ENCODE peak calls at places on chromosomes 1 and 21, in seven cellular contexts. K is iPS-NIHi11, A is fibroblast of lung, I is esophagus muscularis mucosa, C is neuronal stem cell, Q is GM03348, M is iris pigment epithelial cell. E is an unnamed sample.

GRCh38 chr1:227429447-227430359 is 111.4 kb upstream of the CDC42BPA start:
- DNase-seq in M (peak), I (no peak), K (no peak), C (no peak), A (peak), Q (peak), E (peak)

GRCh38 chr1:196372896-196373536 is 235.2 kb downstream of the KCNT2 start:
- DNase-seq in M (peak), I (no peak), A (peak), C (peak), K (peak), Q (peak), E (no peak)

GRCh38 chr1:204417231-204417997 is 5.8 kb upstream of the PPP1R15B start:
- DNase-seq in I (no peak), Q (peak), M (peak), K (peak), C (no peak), A (peak), E (peak)

GRCh38 chr1:88935522-88936222 is 44.3 kb upstream of the GTF2B start:
- DNase-seq in K (peak), M (peak), A (peak), C (peak), I (no peak), Q (peak), E (no peak)

GRCh38 chr1:91816055-91816454 is 69.9 kb downstream of the TGFBR3 start:
- DNase-seq in I (no peak), A (no peak), C (no peak), Q (no peak), K (no peak), M (no peak), E (no peak)

GRCh38 chr1:225435957-225436392 is 8.1 kb upstream of the LBR start:
- DNase-seq in A (no peak), I (no peak), Q (no peak), M (no peak), C (no peak), K (no peak), E (no peak)

GRCh38 chr1:209485167-209485566 is 98.3 kb upstream of the CAMK1G start:
- DNase-seq in A (peak), K (no peak), M (peak), C (no peak), Q (no peak), I (no peak), E (peak)

GRCh38 chr1:182175340-182176068 is 114.0 kb upstream of the ZNF648 start:
- DNase-seq in C (no peak), Q (no peak), I (no peak), M (no peak), K (no peak), A (no peak), E (peak)

GRCh38 chr1:152049291-152050073 is 12.7 kb upstream of the S100A11 start:
- DNase-seq in M (peak), C (no peak), A (peak), I (no peak), K (no peak), Q (peak), E (no peak)

GRCh38 chr1:4003846-4004505 is 103.9 kb upstream of the C1orf174 start:
- DNase-seq in A (no peak), K (no peak), Q (no peak), M (no peak), I (no peak), C (no peak), E (no peak)

GRCh38 chr1:16900771-16901170 is 5.0 kb downstream of the RNU1-2 start:
- DNase-seq in A (no peak), K (no peak), I (no peak), Q (no peak), M (no peak), C (no peak), E (no peak)

GRCh38 chr1:21815724-21816311 is 3.8 kb downstream of the LDLRAD2 start:
- DNase-seq in Q (no peak), K (peak), M (no peak), I (no peak), A (peak), C (no peak), E (no peak)

GRCh38 chr1:27045973-27046558 is 33.4 kb upstream of the TENT5B start:
- DNase-seq in C (peak), Q (peak), M (peak), K (peak), A (peak), I (no peak), E (peak)

GRCh38 chr1:206521002-206521585 is 13.8 kb downstream of the RASSF5 start:
- DNase-seq in I (no peak), C (no peak), M (no peak), K (no peak), Q (no peak), A (no peak), E (no peak)

GRCh38 chr21:35048706-35049617 is at the start of gene RUNX1:
- DNase-seq in K (no peak), A (peak), Q (peak), M (peak), I (peak), C (no peak), E (peak)